ENCODE peak calls at places on chromosome 14, in five cellular contexts. X is mucosa of descending colon, L is lung, D is A549, Z is tibial nerve. S is an unnamed sample.

GRCh38 chr14:26839481-26839880 is 241.6 kb upstream of the NOVA1 start:
- DNase-seq in Z (no peak), D (no peak), X (no peak), L (no peak), S (no peak)

GRCh38 chr14:35121026-35121886 is 534 bp downstream of the PPP2R3C start:
- DNase-seq in X (peak; percentile 48), Z (peak; percentile 10), D (no peak), L (no peak), S (no peak)

GRCh38 chr14:106094654-106095189 is 568.3 kb downstream of the TMEM121 start:
- DNase-seq in Z (no peak), L (no peak), D (peak; percentile 48), X (no peak), S (no peak)

GRCh38 chr14:91032250-91032649 is 28.2 kb downstream of the RPS6KA5 start:
- DNase-seq in X (no peak), D (no peak), L (no peak), Z (no peak), S (no peak)

GRCh38 chr14:99752486-99753121 is 40.6 kb upstream of the EML1 start:
- DNase-seq in L (no peak), X (no peak), Z (no peak), D (peak; percentile 47), S (no peak)

GRCh38 chr14:57747036-57747435 is 118.9 kb downstream of the SLC35F4 start:
- DNase-seq in X (peak; percentile 72), D (peak; percentile 18), Z (no peak), L (peak; percentile 55), S (peak; percentile 63)

GRCh38 chr14:60649815-60650381 is 621 bp upstream of the SIX1 start:
- DNase-seq in Z (no peak), L (no peak), D (peak; percentile 37), X (no peak), S (no peak)

GRCh38 chr14:98847520-98848468 is 424.2 kb downstream of the BCL11B start:
- DNase-seq in X (no peak), L (no peak), D (no peak), Z (no peak), S (no peak)

GRCh38 chr14:48703728-48704467 is 882.3 kb downstream of the RPS29 start:
- DNase-seq in X (no peak), Z (no peak), D (no peak), L (no peak), S (no peak)

GRCh38 chr14:62138593-62138992 is 376.4 kb downstream of the SNAPC1 start:
- DNase-seq in D (no peak), X (no peak), Z (no peak), L (no peak), S (no peak)

GRCh38 chr14:87149583-87150354 is 843.2 kb downstream of the GALC start:
- DNase-seq in D (no peak), X (no peak), Z (no peak), L (no peak), S (no peak)

GRCh38 chr14:53715390-53715730 is 241.3 kb downstream of the BMP4 start:
- DNase-seq in D (peak; percentile 20), L (no peak), X (peak; percentile 3), Z (no peak), S (no peak)

GRCh38 chr14:97379091-97379531 is 581.9 kb downstream of the VRK1 start:
- DNase-seq in L (no peak), X (peak; percentile 9), D (no peak), Z (no peak), S (no peak)

GRCh38 chr14:92039073-92039719 is 663 bp downstream of the TRIP11 start:
- DNase-seq in L (no peak), Z (no peak), D (peak; percentile 69), X (no peak), S (no peak)

GRCh38 chr14:105092912-105093425 is 27.7 kb upstream of the GPR132 start:
- DNase-seq in X (peak; percentile 66), D (peak; percentile 85), Z (no peak), L (peak; percentile 64), S (peak; percentile 85)

GRCh38 chr14:61498811-61499210 is 177.4 kb downstream of the PRKCH start:
- DNase-seq in D (no peak), Z (no peak), L (no peak), X (no peak), S (no peak)

GRCh38 chr14:35386673-35387125 is 17.9 kb downstream of the NFKBIA start:
- DNase-seq in D (no peak), L (no peak), X (no peak), Z (no peak), S (no peak)

GRCh38 chr14:66405158-66405557 is 81.0 kb upstream of the CCDC196 start:
- DNase-seq in D (no peak), L (no peak), X (no peak), Z (no peak), S (no peak)

GRCh38 chr14:37369446-37369845 is 171.7 kb downstream of the MIPOL1 start:
- DNase-seq in Z (no peak), D (peak; percentile 6), X (no peak), L (no peak), S (no peak)

GRCh38 chr14:22339277-22339676 is 249.7 kb downstream of the DAD1 start:
- DNase-seq in L (peak; percentile 30), X (peak; percentile 57), D (no peak), Z (peak; percentile 88), S (peak; percentile 43)

GRCh38 chr14:61098711-61099110 is 117.7 kb downstream of the SLC38A6 start:
- DNase-seq in D (no peak), L (no peak), X (no peak), Z (no peak), S (no peak)

GRCh38 chr14:31243860-31244259 is 36.3 kb upstream of the HECTD1 start:
- DNase-seq in L (peak; percentile 46), D (no peak), Z (no peak), X (peak; percentile 67), S (no peak)

GRCh38 chr14:91142214-91142668 is 28.4 kb downstream of the DGLUCY start:
- DNase-seq in Z (no peak), L (no peak), X (no peak), D (no peak), S (no peak)

GRCh38 chr14:85205875-85206274 is 324.1 kb upstream of the FLRT2 start:
- DNase-seq in X (no peak), D (no peak), L (peak; percentile 42), Z (no peak), S (no peak)

GRCh38 chr14:96489327-96489726 is 12.9 kb upstream of the PAPOLA start:
- DNase-seq in X (no peak), Z (no peak), L (no peak), D (no peak), S (no peak)

GRCh38 chr14:95307402-95308041 is 12.2 kb downstream of the CLMN start:
- DNase-seq in X (no peak), D (no peak), Z (no peak), L (no peak), S (no peak)

GRCh38 chr14:34592623-34593022 is 37.3 kb downstream of the SNX6 start:
- DNase-seq in L (no peak), X (no peak), Z (no peak), D (no peak), S (no peak)

GRCh38 chr14:23481362-23481970 is 12.0 kb downstream of the NGDN start:
- DNase-seq in L (no peak), D (no peak), Z (no peak), X (no peak), S (no peak)

GRCh38 chr14:68683326-68683725 is 109.5 kb downstream of the ZFP36L1 start:
- DNase-seq in X (no peak), L (no peak), D (no peak), Z (no peak), S (no peak)

GRCh38 chr14:68680541-68681051 is 112.3 kb downstream of the ZFP36L1 start:
- DNase-seq in X (no peak), D (no peak), L (no peak), Z (peak; percentile 39), S (no peak)

GRCh38 chr14:68681256-68681655 is 111.6 kb downstream of the ZFP36L1 start:
- DNase-seq in X (no peak), D (no peak), Z (no peak), L (no peak), S (no peak)

GRCh38 chr14:68684466-68685418 is 108.1 kb downstream of the ZFP36L1 start:
- DNase-seq in L (no peak), Z (no peak), D (no peak), X (no peak), S (no peak)

GRCh38 chr14:68682166-68683103 is 110.4 kb downstream of the ZFP36L1 start:
- DNase-seq in L (peak; percentile 63), D (peak; percentile 79), X (peak; percentile 49), Z (peak; percentile 70), S (no peak)
- H3K4me1 ChIP-seq in L (peaks cover 16% of the 10 kb centered on the region), D (peaks cover 46% of the 10 kb centered on the region), X (peaks cover 8% of the 10 kb centered on the region), Z (peaks cover 52% of the 10 kb centered on the region), S (peaks cover 59% of the 10 kb centered on the region)

DNA sequence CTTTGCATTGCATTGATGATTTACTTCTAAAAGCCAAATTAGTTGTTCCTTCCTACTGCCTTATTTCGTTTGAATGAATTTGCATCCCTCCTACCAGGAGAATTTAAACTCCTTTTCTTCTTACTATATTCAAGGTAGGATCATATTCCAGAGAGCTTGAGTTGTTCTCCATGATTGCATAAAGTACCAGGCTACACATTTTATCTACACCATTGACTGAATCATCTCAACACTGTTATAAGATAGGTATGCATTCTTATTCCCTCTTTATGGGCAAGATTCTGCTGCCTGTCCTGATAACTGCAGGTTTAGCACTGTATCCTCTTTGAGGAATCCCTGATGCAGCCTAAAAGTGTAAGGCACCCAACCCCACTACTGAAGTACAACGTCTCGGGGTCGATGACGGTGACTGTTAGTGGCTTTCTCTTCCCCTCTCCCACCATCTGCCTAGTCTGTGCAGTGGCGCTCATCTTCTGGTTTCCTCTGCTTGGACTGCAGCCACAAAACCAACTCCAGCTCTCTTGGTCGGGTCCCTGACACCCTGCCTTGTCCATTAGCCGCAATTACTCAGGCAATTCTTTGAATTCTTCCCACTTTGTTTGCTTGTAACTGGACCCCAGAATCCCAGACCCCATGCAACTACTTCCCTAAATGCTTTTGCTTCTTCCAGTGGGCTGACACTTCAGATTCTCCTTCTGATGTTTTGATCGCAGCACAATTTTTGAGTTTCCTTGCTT is 44.4 kb upstream of the STXBP6 start:
- DNase-seq in X (no peak), D (no peak), L (no peak), Z (no peak), S (no peak)
- TF ChIP-seq CTCF in X (no peak), D (no peak), L (no peak), Z (no peak), S (no peak)

GRCh38 chr14:50319293-50319692 is 7.2 kb downstream of the DMAC2L start:
- DNase-seq in Z (no peak), D (no peak), X (no peak), L (no peak), S (no peak)

GRCh38 chr14:50319721-50320120 is 7.6 kb downstream of the DMAC2L start:
- DNase-seq in X (no peak), Z (no peak), D (no peak), L (no peak), S (no peak)

GRCh38 chr14:50321009-50321660 is 9.0 kb downstream of the DMAC2L start:
- DNase-seq in L (peak; percentile 56), Z (peak; percentile 78), X (peak; percentile 79), D (peak; percentile 91), S (peak; percentile 72)

GRCh38 chr14:50318031-50318626 is 6.0 kb downstream of the DMAC2L start:
- DNase-seq in L (no peak), X (no peak), Z (no peak), D (peak; percentile 46), S (no peak)

GRCh38 chr14:50320279-50320678 is 8.2 kb downstream of the DMAC2L start:
- DNase-seq in D (no peak), L (no peak), X (no peak), Z (no peak), S (no peak)
- H3K4me1 ChIP-seq in D (peaks cover 11% of the 10 kb centered on the region), L (peaks cover 7% of the 10 kb centered on the region), X (peaks cover 5% of the 10 kb centered on the region), Z (peaks cover 40% of the 10 kb centered on the region), S (peaks cover 7% of the 10 kb centered on the region)

GRCh38 chr14:71309756-71310155 is 402.5 kb downstream of the PCNX1 start:
- DNase-seq in L (no peak), Z (no peak), D (no peak), X (no peak), S (no peak)
- TF ChIP-seq CTCF in L (no peak), Z (no peak), D (no peak), X (no peak), S (no peak)

GRCh38 chr14:77106666-77107065 is 8.6 kb downstream of the CIPC start:
- DNase-seq in X (no peak), D (no peak), L (no peak), Z (no peak), S (no peak)
- H3K4me1 ChIP-seq in X (peaks cover 12% of the 10 kb centered on the region), D (no peaks in the 10 kb centered on the region), L (peaks cover 27% of the 10 kb centered on the region), Z (peaks cover 100% of the 10 kb centered on the region), S (no peaks in the 10 kb centered on the region)